ENCODE peak calls at places on chromosomes 3 and 15, in nine cellular contexts. D is neural progenitor cell; W is activated gamma-delta T cell treated with anti-CD3 and anti-CD28 coated beads, Interleukin-2, amount 50 U/mL, for 16 hours; N is GM20000; Z is frontal cortex; G is activated naive CD4-positive, alpha-beta T cell treated with Interleukin-2 at 50 U/mL for 16 hours; T is NCI-H526; S is stimulated activated CD4-positive, alpha-beta T cell treated with anti-CD3 and anti-CD28 coated beads, Interleukin-1b, Interleukin-23, amount 100 ng/mL, for 4 hours; M is SK-N-DZ. J is an unnamed sample.

GRCh38 chr3:34947849-34948248 is 691.5 kb upstream of the ARPP21 start:
- DNase-seq in M (no peak), D (peak), Z (no peak), W (no peak), G (no peak), T (no peak), N (no peak), S (no peak), J (no peak)

GRCh38 chr15:37773111-37773860 is 161.2 kb upstream of the TMCO5A start:
- DNase-seq in W (no peak), N (no peak), M (no peak), T (no peak), Z (no peak), S (no peak), D (no peak), G (no peak), J (no peak)

GRCh38 chr15:78422571-78423340 is 15.3 kb upstream of the IREB2 start:
- DNase-seq in M (peak), D (peak), Z (peak), W (peak), T (peak), S (peak), N (peak), G (peak), J (peak)

GRCh38 chr3:11910971-11911531 is 64.4 kb upstream of the TAMM41 start:
- DNase-seq in W (no peak), D (no peak), T (no peak), G (no peak), Z (no peak), S (no peak), N (no peak), M (no peak), J (no peak)

GRCh38 chr3:29889230-29889629 is 608.4 kb downstream of the RBMS3 start:
- DNase-seq in M (no peak), T (no peak), D (no peak), Z (no peak), N (no peak), G (no peak), S (no peak), W (no peak), J (no peak)

GRCh38 chr3:16028604-16029003 is 145.9 kb upstream of the GALNT15 start:
- DNase-seq in W (no peak), S (no peak), G (no peak), M (no peak), D (no peak), T (no peak), Z (no peak), N (no peak), J (no peak)

GRCh38 chr3:167705840-167706239 is 28.9 kb downstream of the PDCD10 start:
- DNase-seq in S (no peak), T (no peak), M (no peak), G (no peak), N (no peak), W (no peak), D (no peak), Z (no peak), J (no peak)

GRCh38 chr15:40091861-40092415 is 16.7 kb downstream of the BMF start:
- DNase-seq in T (no peak), G (no peak), Z (no peak), W (no peak), D (peak), N (no peak), S (no peak), M (peak), J (no peak)

GRCh38 chr3:176193032-176193698 is 1004.1 kb downstream of the TBL1XR1 start:
- DNase-seq in N (no peak), G (no peak), M (no peak), W (no peak), S (no peak), Z (no peak), D (peak), T (no peak), J (no peak)

GRCh38 chr3:37673391-37673790 is 188.3 kb upstream of the CTDSPL start:
- DNase-seq in G (no peak), Z (no peak), N (no peak), M (no peak), S (no peak), T (no peak), D (no peak), W (no peak), J (no peak)

GRCh38 chr15:39273805-39274411 is 307.0 kb upstream of the THBS1 start:
- DNase-seq in S (no peak), D (no peak), M (no peak), T (peak), G (no peak), N (no peak), Z (no peak), W (no peak), J (peak)

GRCh38 chr3:80769683-80770082 is 991.8 kb downstream of the GBE1 start:
- DNase-seq in W (no peak), Z (no peak), T (no peak), G (no peak), M (peak), N (no peak), D (no peak), S (no peak), J (no peak)

GRCh38 chr15:31330836-31331235 is 4.2 kb downstream of the KLF13 start:
- DNase-seq in S (no peak), W (no peak), Z (no peak), G (no peak), D (no peak), N (no peak), M (no peak), T (no peak), J (no peak)

GRCh38 chr3:4343258-4343657 is 40.1 kb downstream of the SETMAR start:
- DNase-seq in G (no peak), S (no peak), Z (no peak), T (peak), M (peak), W (no peak), D (no peak), N (no peak), J (no peak)

GRCh38 chr3:47838503-47838902 is 35.6 kb downstream of the DHX30 start:
- DNase-seq in W (no peak), Z (no peak), N (no peak), M (no peak), S (no peak), G (no peak), D (no peak), T (no peak), J (no peak)

GRCh38 chr15:58318517-58318916 is 113.3 kb upstream of the LIPC start:
- DNase-seq in M (no peak), W (no peak), N (no peak), D (no peak), Z (no peak), S (no peak), G (no peak), T (no peak), J (no peak)

GRCh38 chr15:85527907-85528306 is 147.5 kb downstream of the AKAP13 start:
- DNase-seq in T (no peak), Z (no peak), S (no peak), D (no peak), G (no peak), M (no peak), N (no peak), W (no peak), J (no peak)

GRCh38 chr15:22888120-22888859 is 49.8 kb downstream of the NIPA2 start:
- DNase-seq in D (no peak), Z (peak), G (no peak), S (no peak), W (no peak), M (no peak), T (no peak), N (no peak), J (no peak)

GRCh38 chr3:38636881-38637280 is 12.6 kb downstream of the SCN5A start:
- DNase-seq in N (no peak), W (no peak), D (no peak), M (no peak), Z (no peak), G (no peak), T (peak), S (no peak), J (no peak)

GRCh38 chr3:11080492-11080891 is 73.8 kb upstream of the HRH1 start:
- DNase-seq in S (no peak), M (no peak), D (no peak), Z (no peak), N (no peak), G (no peak), T (no peak), W (no peak), J (peak)

GRCh38 chr15:60673918-60674558 is 195.1 kb upstream of the ICE2 start:
- DNase-seq in T (peak), W (no peak), S (peak), M (no peak), Z (peak), G (peak), D (no peak), N (no peak), J (peak)

GRCh38 chr15:98648654-98649537 is 557 bp downstream of the IGF1R start:
- DNase-seq in T (peak), M (peak), N (peak), S (no peak), G (peak), W (no peak), D (peak), Z (peak), J (no peak)

GRCh38 chr3:194009892-194010533 is 125.9 kb upstream of the HES1 start:
- DNase-seq in G (no peak), M (no peak), Z (no peak), N (no peak), T (no peak), S (no peak), W (no peak), D (peak), J (no peak)

GRCh38 chr15:66461917-66462316 is 35.6 kb downstream of the SNAPC5 start:
- DNase-seq in W (no peak), S (no peak), T (no peak), G (no peak), D (no peak), N (no peak), Z (no peak), M (no peak), J (peak)

GRCh38 chr3:53109822-53110771 is 20.1 kb downstream of the RFT1 start:
- DNase-seq in D (peak), M (no peak), S (no peak), G (peak), N (peak), W (no peak), Z (no peak), T (peak), J (no peak)

GRCh38 chr3:41808152-41808551 is 153.8 kb downstream of the ULK4 start:
- DNase-seq in Z (no peak), G (no peak), W (no peak), N (no peak), D (no peak), T (no peak), S (no peak), M (no peak), J (no peak)

GRCh38 chr3:138950006-138950644 is 3.1 kb downstream of the FOXL2NB start:
- DNase-seq in S (no peak), M (no peak), D (peak), N (no peak), G (peak), Z (no peak), T (peak), W (no peak), J (no peak)